ENCODE peak calls at places on chromosomes 11 and 22, in nine cellular contexts. O, F, Q, T, P, W, L, S and I are unnamed samples.

GRCh38 chr11:24234822-24235508 is 261.9 kb upstream of the LUZP2 start:
- DNase-seq in L (no peak), P (no peak), F (no peak), W (no peak), T (peak; percentile 59), S (no peak), O (no peak), Q (peak; percentile 65), I (no peak)

GRCh38 chr11:117459121-117459978 is 131.7 kb downstream of the CEP164 start:
- DNase-seq in O (no peak), T (no peak), Q (no peak), S (peak; percentile 72), P (no peak), L (no peak), W (no peak), F (no peak), I (no peak)

GRCh38 chr11:120569903-120570302 is 58.4 kb downstream of the GRIK4 start:
- DNase-seq in W (no peak), P (no peak), F (no peak), Q (no peak), S (peak; percentile 21), O (no peak), L (no peak), T (no peak), I (no peak)

GRCh38 chr11:33633251-33634003 is 67.2 kb downstream of the C11orf91 start:
- DNase-seq in S (no peak), P (no peak), T (peak; percentile 83), Q (peak; percentile 76), F (no peak), W (no peak), O (peak; percentile 80), L (no peak), I (peak; percentile 52)

GRCh38 chr11:94604496-94604895 is 37.3 kb downstream of the PIWIL4 start:
- DNase-seq in T (peak; percentile 3), O (no peak), S (no peak), L (no peak), F (no peak), W (no peak), P (no peak), Q (no peak), I (peak; percentile 4)

GRCh38 chr11:60528465-60528864 is 13.3 kb downstream of the MS4A13 start:
- DNase-seq in F (no peak), S (no peak), L (no peak), P (no peak), W (no peak), Q (no peak), T (no peak), O (no peak), I (no peak)

GRCh38 chr11:128409476-128409875 is 177.9 kb downstream of the ETS1 start:
- DNase-seq in S (no peak), Q (no peak), P (no peak), W (no peak), F (no peak), O (no peak), L (no peak), T (peak; percentile 84), I (no peak)

GRCh38 chr22:41239443-41240128 is 1.1 kb downstream of the CHADL start:
- DNase-seq in S (no peak), L (no peak), P (no peak), Q (no peak), O (no peak), T (no peak), W (no peak), F (no peak), I (no peak)

GRCh38 chr11:88101881-88102594 is 73.2 kb downstream of the RAB38 start:
- DNase-seq in F (no peak), L (no peak), W (no peak), Q (no peak), O (no peak), P (no peak), S (no peak), T (no peak), I (no peak)

GRCh38 chr22:45007247-45007945 is 2.4 kb downstream of the PHF21B start:
- DNase-seq in O (peak; percentile 18), L (no peak), F (no peak), T (peak; percentile 55), P (peak; percentile 38), S (no peak), W (peak; percentile 61), Q (peak; percentile 87), I (no peak)

GRCh38 chr22:45007946-45008852 is 1.6 kb downstream of the PHF21B start:
- DNase-seq in F (no peak), W (peak; percentile 38), O (peak; percentile 15), P (no peak), T (peak; percentile 15), S (no peak), L (no peak), Q (peak; percentile 25), I (peak; percentile 17)

GRCh38 chr22:45010532-45010900 is 711 bp upstream of the PHF21B start:
- DNase-seq in O (peak; percentile 13), W (no peak), P (no peak), F (no peak), S (no peak), L (no peak), Q (no peak), T (no peak), I (no peak)

GRCh38 chr22:45009881-45010531 is at the start of gene PHF21B:
- DNase-seq in Q (peak; percentile 83), S (peak; percentile 78), T (peak; percentile 40), O (peak; percentile 63), P (peak; percentile 60), W (peak; percentile 82), F (no peak), L (no peak), I (peak; percentile 45)

GRCh38 chr22:45008853-45009751 is 703 bp downstream of the PHF21B start:
- DNase-seq in Q (peak; percentile 32), W (peak; percentile 18), O (peak; percentile 14), P (no peak), L (no peak), T (no peak), S (no peak), F (no peak), I (no peak)
- H3K4me3 ChIP-seq in Q (peak overlapping the region; percentile 61), W (peak overlapping the region; percentile 46), O (peak overlapping the region; percentile 66), P (peak overlapping the region; percentile 55), L (peak overlapping the region; percentile 74), T (no peak overlapping the region), S (peak overlapping the region; percentile 76), F (peak overlapping the region; percentile 34), I (peak overlapping the region; percentile 46)

GRCh38 chr11:62851807-62852522 is 12.6 kb upstream of the WDR74 start:
- DNase-seq in Q (no peak), P (no peak), O (no peak), W (no peak), F (no peak), S (no peak), L (no peak), T (no peak), I (no peak)
- H3K27ac ChIP-seq in Q (no peak overlapping the region), P (no peak overlapping the region), O (no peak overlapping the region), W (no peak overlapping the region), F (no peak overlapping the region), S (no peak overlapping the region), L (no peak overlapping the region), T (no peak overlapping the region), I (no peak overlapping the region)

GRCh38 chr22:19720999-19721485 is 2.3 kb upstream of the GP1BB start:
- DNase-seq in T (no peak), W (no peak), Q (no peak), S (no peak), P (no peak), O (no peak), F (no peak), L (no peak), I (no peak)

GRCh38 chr22:19720150-19720827 is 3.0 kb upstream of the GP1BB start:
- DNase-seq in W (no peak), T (no peak), S (no peak), Q (no peak), O (no peak), L (no peak), P (no peak), F (no peak), I (no peak)

GRCh38 chr22:19718255-19719054 is 4.2 kb downstream of the SEPTIN5 start:
- DNase-seq in F (no peak), Q (no peak), T (no peak), L (no peak), O (no peak), W (no peak), S (no peak), P (no peak), I (no peak)

GRCh38 chr22:19719055-19719482 is 4.3 kb upstream of the GP1BB start:
- DNase-seq in S (peak; percentile 85), O (no peak), P (peak; percentile 64), Q (no peak), T (no peak), W (peak; percentile 54), F (no peak), L (no peak), I (no peak)

DNA sequence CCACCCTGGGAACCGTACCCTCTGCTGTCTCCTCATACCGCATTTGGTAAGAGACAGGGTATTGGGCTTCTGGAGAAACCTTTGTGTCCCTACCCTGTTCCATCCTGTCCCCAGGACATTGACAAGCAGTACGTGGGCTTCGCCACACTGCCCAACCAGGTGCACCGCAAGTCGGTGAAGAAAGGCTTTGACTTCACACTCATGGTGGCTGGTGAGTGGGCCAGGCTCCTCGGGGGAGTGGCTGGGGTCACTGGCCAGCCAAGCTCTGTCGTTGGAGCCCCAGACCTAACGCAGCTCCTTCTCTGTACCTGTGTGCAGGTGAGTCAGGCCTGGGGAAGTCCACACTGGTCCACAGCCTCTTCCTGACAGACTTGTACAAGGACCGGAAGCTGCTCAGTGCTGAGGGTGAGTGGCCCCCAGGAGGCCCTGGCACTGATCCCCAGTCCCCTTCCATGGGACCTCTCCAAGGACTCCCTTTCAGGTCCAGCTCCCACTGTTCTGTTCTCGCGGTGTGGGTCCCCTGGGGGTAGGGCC is 3.8 kb upstream of the GP1BB start:
- DNase-seq in F (no peak), Q (no peak), O (no peak), P (no peak), L (no peak), T (no peak), S (no peak), W (no peak), I (no peak)
- H3K4me3 ChIP-seq in F (no peak overlapping the region), Q (no peak overlapping the region), O (no peak overlapping the region), P (peak overlapping the region; percentile 65), L (peak overlapping the region; percentile 72), T (no peak overlapping the region), S (no peak overlapping the region), W (peak overlapping the region; percentile 57), I (no peak overlapping the region)

GRCh38 chr22:38109391-38110000 is 988 bp downstream of the BAIAP2L2 start:
- DNase-seq in W (no peak), P (no peak), Q (no peak), S (peak; percentile 69), O (no peak), L (no peak), F (no peak), T (no peak), I (no peak)

GRCh38 chr22:38112361-38112760 is 1.9 kb upstream of the BAIAP2L2 start:
- DNase-seq in T (no peak), P (no peak), S (peak; percentile 71), F (no peak), Q (no peak), W (no peak), L (no peak), O (no peak), I (no peak)

GRCh38 chr22:38110008-38110862 is at the start of gene BAIAP2L2:
- DNase-seq in T (no peak), W (no peak), L (no peak), S (peak; percentile 71), F (no peak), P (no peak), Q (peak; percentile 79), O (peak; percentile 79), I (no peak)

GRCh38 chr22:38111941-38112355 is 1.5 kb upstream of the BAIAP2L2 start:
- DNase-seq in F (no peak), S (peak; percentile 72), P (no peak), W (no peak), L (no peak), Q (peak; percentile 48), T (no peak), O (no peak), I (no peak)

GRCh38 chr22:38110863-38111852 is 674 bp upstream of the BAIAP2L2 start:
- DNase-seq in O (peak; percentile 63), L (no peak), T (no peak), F (no peak), W (no peak), P (no peak), S (peak; percentile 75), Q (peak; percentile 84), I (no peak)
- H3K27ac ChIP-seq in O (peak overlapping the region; percentile 96), L (no peak overlapping the region), T (no peak overlapping the region), F (peak overlapping the region; percentile 65), W (no peak overlapping the region), P (no peak overlapping the region), S (no peak overlapping the region), Q (peak overlapping the region; percentile 97), I (no peak overlapping the region)